ENCODE peak calls at places on chromosomes 12 and 14, in four cellular contexts. P is astrocyte, T is pancreas, B is AG04450. J is an unnamed sample.

GRCh38 chr12:3207858-3208257 is 130.7 kb downstream of the TSPAN9 start:
- DNase-seq in T (no peak), B (no peak), P (no peak), J (no peak)

GRCh38 chr12:58914457-58914856 is 5.8 kb downstream of the LRIG3 start:
- DNase-seq in B (no peak), P (no peak), T (no peak), J (no peak)

GRCh38 chr12:124419292-124420040 is 124.6 kb downstream of the RFLNA start:
- DNase-seq in T (no peak), P (no peak), B (peak; percentile 81), J (no peak)

GRCh38 chr12:111773801-111774551 is 7.2 kb downstream of the ALDH2 start:
- DNase-seq in B (peak; percentile 87), P (peak; percentile 85), T (peak; percentile 45), J (peak; percentile 70)

GRCh38 chr12:121430821-121431415 is 31.0 kb downstream of the RNF34 start:
- DNase-seq in T (no peak), B (no peak), P (no peak), J (no peak)

GRCh38 chr12:124040286-124040685 is 67.3 kb downstream of the ZNF664 start:
- DNase-seq in P (no peak), B (no peak), T (no peak), J (no peak)

GRCh38 chr12:30926243-30927209 is at the start of gene TSPAN11:
- DNase-seq in B (no peak), T (no peak), P (peak; percentile 31), J (peak; percentile 70)

GRCh38 chr12:126144603-126145002 is 1079.4 kb downstream of the AACS start:
- DNase-seq in P (no peak), T (no peak), B (no peak), J (no peak)

GRCh38 chr12:56863789-56864188 is 70.4 kb downstream of the SDR9C7 start:
- DNase-seq in B (no peak), T (no peak), P (no peak), J (no peak)

GRCh38 chr12:6540181-6540877 is 6.0 kb downstream of the GAPDH start:
- DNase-seq in T (no peak), B (peak; percentile 75), P (peak; percentile 89), J (peak; percentile 98)

GRCh38 chr14:44657688-44658388 is 150.8 kb upstream of the FSCB start:
- DNase-seq in B (no peak), T (no peak), P (peak; percentile 3), J (no peak)

GRCh38 chr12:27331299-27331926 is 1.2 kb upstream of the BMAL2 start:
- DNase-seq in T (no peak), B (peak; percentile 81), P (peak; percentile 95), J (peak; percentile 59)

GRCh38 chr12:124548854-124549378 is 18.5 kb downstream of the NCOR2 start:
- DNase-seq in P (peak; percentile 74), B (peak; percentile 67), T (no peak), J (peak; percentile 85)

GRCh38 chr14:27134200-27134599 is 536.4 kb upstream of the NOVA1 start:
- DNase-seq in B (no peak), T (no peak), P (no peak), J (no peak)
- H3K9me3 ChIP-seq in B (no peaks in the 10 kb centered on the region), T (no peaks in the 10 kb centered on the region), P (no peaks in the 10 kb centered on the region), J (no peaks in the 10 kb centered on the region)

GRCh38 chr14:52377940-52378339 is 63.8 kb downstream of the PTGER2 start:
- DNase-seq in B (no peak), P (no peak), T (no peak), J (no peak)
- H3K9me3 ChIP-seq in B (peaks cover 2% of the 10 kb centered on the region), P (no peaks in the 10 kb centered on the region), T (no peaks in the 10 kb centered on the region), J (no peaks in the 10 kb centered on the region)

GRCh38 chr14:90424686-90425255 is 27.9 kb downstream of the CALM1 start:
- DNase-seq in B (no peak), T (no peak), P (no peak), J (no peak)

GRCh38 chr14:90427848-90428426 is 31.1 kb downstream of the CALM1 start:
- DNase-seq in P (no peak), T (no peak), B (no peak), J (no peak)

GRCh38 chr14:90425480-90425879 is 28.7 kb downstream of the CALM1 start:
- DNase-seq in B (no peak), P (no peak), T (no peak), J (no peak)

GRCh38 chr14:90426031-90426540 is 29.3 kb downstream of the CALM1 start:
- DNase-seq in T (no peak), B (no peak), P (no peak), J (no peak)

GRCh38 chr14:90426663-90427062 is 29.8 kb downstream of the CALM1 start:
- DNase-seq in P (no peak), T (no peak), B (no peak), J (no peak)
- H3K9me3 ChIP-seq in P (peaks cover 3% of the 10 kb centered on the region), T (no peaks in the 10 kb centered on the region), B (peaks cover 3% of the 10 kb centered on the region), J (no peaks in the 10 kb centered on the region)

GRCh38 chr14:29301571-29301970 is 535.0 kb downstream of the FOXG1 start:
- DNase-seq in P (no peak), T (no peak), B (no peak), J (no peak)
- H3K9me3 ChIP-seq in P (no peaks in the 10 kb centered on the region), T (no peaks in the 10 kb centered on the region), B (no peaks in the 10 kb centered on the region), J (no peaks in the 10 kb centered on the region)

GRCh38 chr12:83245156-83245555 is 558.5 kb downstream of the TMTC2 start:
- DNase-seq in B (no peak), T (no peak), P (no peak), J (no peak)
- H3K9me3 ChIP-seq in B (no peaks in the 10 kb centered on the region), T (no peaks in the 10 kb centered on the region), P (no peaks in the 10 kb centered on the region), J (no peaks in the 10 kb centered on the region)

DNA sequence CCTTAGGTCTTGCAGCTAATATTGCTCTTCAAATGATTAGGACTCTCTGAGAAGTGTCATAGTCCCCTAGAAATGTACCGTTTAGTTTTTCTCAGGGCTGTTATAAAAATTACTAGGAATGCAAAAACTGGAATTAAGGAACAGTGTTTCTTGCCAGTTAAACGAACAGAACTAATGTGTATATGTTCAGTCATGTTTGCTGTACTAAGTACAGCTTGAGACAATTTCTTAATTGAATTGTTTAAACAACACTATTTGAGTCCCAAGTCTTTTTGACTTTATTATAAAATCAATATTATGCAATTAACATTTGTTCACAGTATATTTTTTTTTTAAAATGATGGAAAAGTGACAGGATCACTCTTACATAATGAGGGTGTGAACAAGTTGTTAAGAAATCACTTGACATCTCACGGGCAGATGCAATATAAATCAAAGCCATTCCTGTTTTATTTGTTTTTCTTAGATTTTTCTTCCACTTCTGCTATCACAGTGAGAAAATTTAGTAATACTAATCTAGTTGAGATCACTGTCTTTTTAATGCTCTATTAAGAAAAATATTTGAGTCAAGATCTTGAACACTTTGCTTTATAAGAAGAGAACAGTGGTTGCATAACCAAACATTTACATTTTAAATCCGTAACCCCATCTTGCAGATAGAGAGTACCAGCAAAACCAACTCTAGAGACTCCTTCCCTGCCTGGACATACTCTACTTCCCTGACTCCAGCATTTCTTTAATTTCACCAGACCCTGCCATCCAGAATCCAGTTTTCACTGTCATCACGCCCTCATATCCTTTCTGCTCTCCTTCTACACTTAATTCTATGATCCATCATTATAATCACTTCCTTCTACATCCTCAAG is 140.7 kb upstream of the KITLG start:
- DNase-seq in T (no peak), B (no peak), P (no peak), J (no peak)
- H3K9me3 ChIP-seq in T (no peaks in the 10 kb centered on the region), B (no peaks in the 10 kb centered on the region), P (no peaks in the 10 kb centered on the region), J (no peaks in the 10 kb centered on the region)

GRCh38 chr12:34404377-34405285 is 382.3 kb downstream of the ALG10 start:
- DNase-seq in P (no peak), B (no peak), T (peak; percentile 2), J (no peak)

GRCh38 chr12:34406228-34406995 is 384.1 kb downstream of the ALG10 start:
- DNase-seq in P (no peak), T (peak; percentile 1), B (no peak), J (no peak)

GRCh38 chr12:34403706-34404376 is 381.5 kb downstream of the ALG10 start:
- DNase-seq in B (no peak), P (no peak), T (peak; percentile 4), J (no peak)

GRCh38 chr12:34406996-34407300 is 384.7 kb downstream of the ALG10 start:
- DNase-seq in B (no peak), T (peak; percentile 5), P (no peak), J (no peak)

GRCh38 chr12:34405286-34406227 is 383.3 kb downstream of the ALG10 start:
- DNase-seq in B (no peak), P (no peak), T (peak; percentile 5), J (no peak)
- H3K9me3 ChIP-seq in B (peaks cover 66% of the 10 kb centered on the region), P (peaks cover 34% of the 10 kb centered on the region), T (no peaks in the 10 kb centered on the region), J (peaks cover 8% of the 10 kb centered on the region)

GRCh38 chr12:34368079-34368478 is 345.8 kb downstream of the ALG10 start:
- DNase-seq in P (no peak), B (no peak), T (no peak), J (no peak)
- H3K9me3 ChIP-seq in P (peaks cover 15% of the 10 kb centered on the region), B (peaks cover 100% of the 10 kb centered on the region), T (no peaks in the 10 kb centered on the region), J (no peaks in the 10 kb centered on the region)